ENCODE peak calls at places on chromosome X, in five cellular contexts. One of them, this sample, is unnamed. For H3K9me3, the result is how much of the 10 kb centered on the place peaks cover.

GRCh38 chrX:96538104-96538725 is 146.4 kb upstream of the DIAPH2 start:
- DNase-seq in cardiac muscle cell: no peak
- DNase-seq in MM.1S: no peak
- DNase-seq in ovary: no peak
- DNase-seq in psoas muscle: no peak
- DNase-seq in this sample: no peak

GRCh38 chrX:257681-258289 is 23.4 kb upstream of the PLCXD1 start:
- DNase-seq in psoas muscle: peak
- DNase-seq in ovary: no peak
- DNase-seq in MM.1S: no peak
- DNase-seq in cardiac muscle cell: no peak
- DNase-seq in this sample: no peak

GRCh38 chrX:133655262-133655913 is 240.1 kb upstream of the GPC4 start:
- DNase-seq in MM.1S: no peak
- DNase-seq in ovary: no peak
- DNase-seq in psoas muscle: no peak
- DNase-seq in cardiac muscle cell: no peak
- DNase-seq in this sample: no peak

GRCh38 chrX:149569770-149570169 is 17.5 kb downstream of the MAGEA9B start:
- DNase-seq in ovary: no peak
- DNase-seq in cardiac muscle cell: no peak
- DNase-seq in MM.1S: no peak
- DNase-seq in psoas muscle: no peak
- DNase-seq in this sample: no peak

GRCh38 chrX:150934453-150934852 is 36.0 kb upstream of the CD99L2 start:
- DNase-seq in ovary: no peak
- DNase-seq in MM.1S: no peak
- DNase-seq in psoas muscle: no peak
- DNase-seq in cardiac muscle cell: no peak
- DNase-seq in this sample: no peak

GRCh38 chrX:132023117-132023895 is at the start of gene STK26:
- DNase-seq in ovary: peak
- DNase-seq in MM.1S: peak
- DNase-seq in psoas muscle: peak
- DNase-seq in cardiac muscle cell: peak
- DNase-seq in this sample: peak

GRCh38 chrX:86460760-86461159 is 312.5 kb downstream of the DACH2 start:
- DNase-seq in ovary: no peak
- DNase-seq in psoas muscle: no peak
- DNase-seq in MM.1S: no peak
- DNase-seq in cardiac muscle cell: no peak
- DNase-seq in this sample: no peak

GRCh38 chrX:140712413-140713173 is 3.0 kb downstream of the LINC00632 start:
- DNase-seq in ovary: peak
- DNase-seq in MM.1S: no peak
- DNase-seq in cardiac muscle cell: peak
- DNase-seq in psoas muscle: peak
- DNase-seq in this sample: peak

GRCh38 chrX:21725498-21725897 is 32.4 kb downstream of the SMPX start:
- DNase-seq in MM.1S: peak
- DNase-seq in cardiac muscle cell: peak
- DNase-seq in ovary: no peak
- DNase-seq in psoas muscle: no peak
- DNase-seq in this sample: no peak

GRCh38 chrX:17160971-17161370 is 214.0 kb upstream of the NHS start:
- DNase-seq in ovary: no peak
- DNase-seq in psoas muscle: no peak
- DNase-seq in MM.1S: no peak
- DNase-seq in cardiac muscle cell: no peak
- DNase-seq in this sample: no peak

GRCh38 chrX:75230296-75230695 is 43.6 kb upstream of the UPRT start:
- DNase-seq in psoas muscle: no peak
- DNase-seq in cardiac muscle cell: no peak
- DNase-seq in MM.1S: peak
- DNase-seq in ovary: no peak
- DNase-seq in this sample: no peak

GRCh38 chrX:134741801-134742200 is 83.5 kb upstream of the PLAC1 start:
- DNase-seq in cardiac muscle cell: no peak
- DNase-seq in ovary: no peak
- DNase-seq in psoas muscle: no peak
- DNase-seq in MM.1S: no peak
- DNase-seq in this sample: no peak

GRCh38 chrX:100700809-100701208 is 31.1 kb downstream of the SYTL4 start:
- DNase-seq in ovary: no peak
- DNase-seq in psoas muscle: no peak
- DNase-seq in cardiac muscle cell: no peak
- DNase-seq in MM.1S: no peak
- DNase-seq in this sample: no peak
- H3K9me3 ChIP-seq in ovary: under half
- H3K9me3 ChIP-seq in psoas muscle: under half
- H3K9me3 ChIP-seq in cardiac muscle cell: under half
- H3K9me3 ChIP-seq in MM.1S: under half
- H3K9me3 ChIP-seq in this sample: under half

DNA sequence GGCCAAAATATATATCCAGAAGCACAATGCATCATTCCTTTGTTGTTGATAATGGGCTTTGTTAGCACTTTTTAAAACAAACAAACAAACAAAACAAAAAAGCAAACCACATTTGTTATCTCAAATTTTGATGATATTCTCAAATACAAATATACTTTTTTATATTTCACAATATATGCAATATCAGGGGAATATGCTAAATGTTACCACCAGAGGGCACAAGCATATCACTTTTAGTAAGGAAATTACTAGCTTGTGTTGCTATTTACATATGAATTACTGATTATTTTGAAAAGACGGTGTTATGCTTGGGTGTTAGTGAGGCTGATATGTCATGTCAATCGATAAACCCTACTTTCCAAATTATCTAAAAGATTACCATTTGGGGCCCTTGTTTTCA is 29.1 kb downstream of the RIPPLY1 start:
- DNase-seq in cardiac muscle cell: peak
- DNase-seq in psoas muscle: no peak
- DNase-seq in ovary: no peak
- DNase-seq in MM.1S: peak
- DNase-seq in this sample: no peak
- TF ChIP-seq CTCF in cardiac muscle cell: peak
- TF ChIP-seq CTCF in psoas muscle: peak
- TF ChIP-seq CTCF in ovary: peak
- TF ChIP-seq CTCF in MM.1S: peak
- TF ChIP-seq CTCF in this sample: peak

DNA sequence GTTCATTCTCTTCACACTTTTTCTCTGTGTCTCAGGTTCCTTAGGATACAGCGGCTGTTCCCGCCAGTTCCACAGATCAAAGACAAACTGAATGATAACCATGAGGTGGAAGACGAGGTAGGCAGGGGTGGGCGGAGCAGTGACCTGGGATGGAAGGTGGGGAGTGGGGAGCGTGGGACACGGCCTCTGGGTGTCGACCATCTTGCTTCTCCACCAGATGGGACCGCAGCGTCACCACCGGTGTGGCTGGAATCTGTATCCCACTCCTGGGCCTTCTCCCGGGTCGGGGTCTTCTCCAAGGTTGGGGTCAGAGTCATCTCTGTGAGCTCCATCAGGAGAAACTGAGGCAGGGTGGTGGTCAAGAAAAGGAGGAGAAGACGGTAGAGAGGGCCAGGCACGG is 31.2 kb upstream of the IL3RA start:
- DNase-seq in MM.1S: no peak
- DNase-seq in psoas muscle: no peak
- DNase-seq in cardiac muscle cell: no peak
- DNase-seq in ovary: no peak
- DNase-seq in this sample: no peak
- H3K9me3 ChIP-seq in MM.1S: under half
- H3K9me3 ChIP-seq in psoas muscle: under half
- H3K9me3 ChIP-seq in cardiac muscle cell: under half
- H3K9me3 ChIP-seq in ovary: under half
- H3K9me3 ChIP-seq in this sample: under half

DNA sequence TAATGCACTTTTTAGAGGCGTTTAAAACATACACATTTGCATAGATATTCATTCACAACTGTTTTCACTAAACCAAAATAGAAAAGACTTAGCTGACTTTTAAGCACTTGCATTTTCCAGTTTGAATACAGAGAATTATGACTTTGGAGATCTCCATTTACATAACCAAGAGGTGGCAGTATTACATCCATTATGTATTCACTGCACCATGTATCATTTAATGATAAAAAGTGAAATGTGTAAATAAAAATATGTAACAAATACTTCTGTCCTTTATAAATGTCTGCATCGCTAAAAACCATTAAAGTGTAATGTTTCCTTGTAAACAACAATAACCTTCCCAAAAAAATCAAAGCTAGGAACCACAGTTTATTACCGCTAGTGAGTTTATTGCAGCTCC is 413.2 kb downstream of the FGF13 start:
- DNase-seq in cardiac muscle cell: no peak
- DNase-seq in MM.1S: no peak
- DNase-seq in ovary: no peak
- DNase-seq in psoas muscle: no peak
- DNase-seq in this sample: no peak
- TF ChIP-seq CTCF in cardiac muscle cell: no peak
- TF ChIP-seq CTCF in MM.1S: peak
- TF ChIP-seq CTCF in ovary: no peak
- TF ChIP-seq CTCF in psoas muscle: peak
- TF ChIP-seq CTCF in this sample: no peak

DNA sequence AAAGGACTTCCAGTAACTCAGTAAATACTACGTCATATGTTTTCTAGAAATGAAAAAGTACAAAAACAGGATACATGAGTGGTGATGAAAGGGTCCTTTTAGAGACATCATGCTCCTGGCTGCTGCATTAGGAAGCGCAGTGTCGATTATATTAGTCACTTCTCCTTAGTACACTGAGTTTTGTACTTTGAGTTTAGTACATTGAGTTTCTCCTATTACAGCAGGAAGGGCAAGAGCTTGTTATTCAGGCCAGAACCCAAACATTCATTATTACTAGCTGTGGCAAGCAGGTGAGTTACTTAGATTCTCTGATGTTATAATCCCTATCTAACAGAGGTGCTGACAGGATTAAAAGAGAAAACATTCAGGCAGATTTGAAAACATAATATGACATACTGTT is 21.3 kb downstream of the RPGR start:
- DNase-seq in MM.1S: no peak
- DNase-seq in cardiac muscle cell: no peak
- DNase-seq in psoas muscle: no peak
- DNase-seq in ovary: no peak
- DNase-seq in this sample: no peak
- H3K9me3 ChIP-seq in MM.1S: under half
- H3K9me3 ChIP-seq in cardiac muscle cell: under half
- H3K9me3 ChIP-seq in psoas muscle: under half
- H3K9me3 ChIP-seq in ovary: under half
- H3K9me3 ChIP-seq in this sample: under half

DNA sequence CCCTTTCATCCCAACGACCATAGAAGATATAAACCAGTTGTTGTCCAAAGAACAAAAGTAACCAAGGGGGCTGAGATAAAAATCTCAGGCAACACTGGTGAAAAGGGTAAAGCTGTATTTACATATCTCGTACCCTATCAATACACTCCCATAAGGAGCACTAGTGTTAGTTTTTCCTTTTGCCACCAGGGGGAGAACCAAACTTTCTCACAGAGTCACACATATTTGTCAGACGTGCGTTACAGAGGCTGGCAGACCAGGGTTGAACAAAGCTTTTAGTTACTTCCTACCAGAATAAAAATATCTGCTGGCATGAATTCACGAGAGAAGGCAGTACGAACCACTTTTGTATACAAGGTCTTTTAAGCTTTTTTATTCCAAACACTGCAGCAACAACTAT is 88.3 kb downstream of the AMELX start:
- DNase-seq in MM.1S: peak
- DNase-seq in ovary: peak
- DNase-seq in psoas muscle: no peak
- DNase-seq in cardiac muscle cell: peak
- DNase-seq in this sample: no peak
- TF ChIP-seq CTCF in MM.1S: peak
- TF ChIP-seq CTCF in ovary: peak
- TF ChIP-seq CTCF in psoas muscle: peak
- TF ChIP-seq CTCF in cardiac muscle cell: peak
- TF ChIP-seq CTCF in this sample: peak

DNA sequence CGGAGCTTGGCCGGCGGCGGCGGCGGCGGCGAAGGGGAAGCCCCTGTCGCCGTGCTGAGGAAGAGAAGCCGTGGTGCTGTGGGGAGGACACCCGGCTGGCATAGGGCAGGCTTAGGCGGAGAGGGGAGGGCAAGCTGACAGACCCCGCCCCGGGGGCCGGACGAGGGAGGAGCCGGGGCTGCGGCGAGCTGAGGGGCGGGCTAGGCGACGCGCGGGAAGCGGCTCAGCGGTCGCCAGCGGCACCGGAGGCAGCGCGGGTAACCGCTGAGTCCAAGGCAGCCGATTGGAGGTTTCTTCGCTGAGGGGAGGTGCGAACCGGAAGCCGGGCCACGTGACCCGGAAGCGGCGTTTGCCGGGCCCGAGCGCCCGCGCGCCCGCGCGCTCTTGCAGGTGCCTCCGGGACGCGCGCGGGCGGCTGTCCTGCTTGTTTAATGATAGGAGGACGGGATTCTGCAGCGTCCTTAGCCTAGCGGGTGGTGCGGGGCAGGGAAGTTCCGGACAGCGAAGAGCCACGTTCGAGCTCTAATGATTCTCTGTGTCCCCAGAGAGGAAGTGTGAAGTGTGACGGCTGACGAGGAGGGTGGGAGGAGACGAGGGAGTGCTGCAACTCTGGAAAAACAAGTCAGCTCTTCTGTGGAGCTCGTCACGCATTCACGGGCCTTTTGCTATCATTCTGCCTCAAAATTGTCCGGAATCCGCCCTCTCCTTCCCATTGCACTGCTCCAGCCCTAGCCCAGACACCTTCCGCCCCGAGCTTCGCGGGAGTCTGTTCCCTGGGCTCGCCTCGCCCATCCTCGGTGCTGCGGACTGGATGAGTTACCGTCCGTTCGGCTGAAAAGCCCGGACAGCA is at the start of gene AP1S2:
- DNase-seq in MM.1S: peak
- DNase-seq in psoas muscle: peak
- DNase-seq in ovary: peak
- DNase-seq in cardiac muscle cell: peak
- DNase-seq in this sample: peak
- H3K9me3 ChIP-seq in MM.1S: under half
- H3K9me3 ChIP-seq in psoas muscle: under half
- H3K9me3 ChIP-seq in ovary: under half
- H3K9me3 ChIP-seq in cardiac muscle cell: under half
- H3K9me3 ChIP-seq in this sample: under half